ENCODE peak calls at places on chromosomes 16 and 17, in four cellular contexts. K is WTC11, V is A549, S is K562. W is an unnamed sample.

GRCh38 chr16:72561-73537 is at the start of gene RHBDF1:
- DNase-seq in K (peak; percentile 74), V (peak; percentile 53), S (peak; percentile 73), W (no peak)

GRCh38 chr17:5416886-5417285 is 2.6 kb downstream of the NUP88 start:
- DNase-seq in K (no peak), V (no peak), S (no peak), W (no peak)

GRCh38 chr17:75611746-75612437 is 21.3 kb upstream of the SMIM5 start:
- DNase-seq in K (no peak), V (no peak), S (no peak), W (no peak)

GRCh38 chr17:333626-334396 is 18.8 kb downstream of the RPH3AL start:
- DNase-seq in K (peak; percentile 53), V (no peak), S (no peak), W (no peak)

GRCh38 chr16:85361441-85362118 is 249.3 kb upstream of the CIBAR2 start:
- DNase-seq in K (no peak), V (no peak), S (no peak), W (no peak)

GRCh38 chr17:41442772-41443171 is 2.0 kb upstream of the KRT38 start:
- DNase-seq in K (no peak), V (no peak), S (no peak), W (no peak)

GRCh38 chr17:79019631-79020584 is 4.1 kb upstream of the C1QTNF1 start:
- DNase-seq in K (no peak), V (peak; percentile 71), S (peak; percentile 62), W (peak; percentile 79)

GRCh38 chr17:80045703-80046102 is 9.3 kb downstream of the CCDC40 start:
- DNase-seq in K (no peak), V (no peak), S (no peak), W (no peak)

GRCh38 chr17:35460354-35460851 is 11.8 kb upstream of the SLFN13 start:
- DNase-seq in K (peak; percentile 87), V (peak; percentile 41), S (peak; percentile 35), W (no peak)
- TF ChIP-seq HMGXB4 in K (no peak), V (no peak), S (no peak), W (no peak)

GRCh38 chr16:4384497-4384896 is 12.8 kb downstream of the VASN start:
- DNase-seq in K (no peak), V (no peak), S (no peak), W (no peak)
- TF ChIP-seq HMGXB4 in K (no peak), V (no peak), S (no peak), W (no peak)

GRCh38 chr17:42844271-42844670 is at the start of gene AOC2:
- DNase-seq in K (no peak), V (no peak), S (no peak), W (no peak)

GRCh38 chr17:42844761-42845555 is 578 bp downstream of the AOC2 start:
- DNase-seq in K (no peak), V (no peak), S (no peak), W (no peak)

GRCh38 chr17:42843358-42843934 is 934 bp upstream of the AOC2 start:
- DNase-seq in K (peak; percentile 46), V (peak; percentile 91), S (peak; percentile 65), W (peak; percentile 73)

GRCh38 chr17:42845556-42845917 is 1.2 kb downstream of the AOC2 start:
- DNase-seq in K (no peak), V (no peak), S (no peak), W (no peak)

GRCh38 chr17:42842286-42842685 is 2.1 kb upstream of the AOC2 start:
- DNase-seq in K (no peak), V (no peak), S (no peak), W (no peak)
- TF ChIP-seq HMGXB4 in K (no peak), V (no peak), S (no peak), W (no peak)

DNA sequence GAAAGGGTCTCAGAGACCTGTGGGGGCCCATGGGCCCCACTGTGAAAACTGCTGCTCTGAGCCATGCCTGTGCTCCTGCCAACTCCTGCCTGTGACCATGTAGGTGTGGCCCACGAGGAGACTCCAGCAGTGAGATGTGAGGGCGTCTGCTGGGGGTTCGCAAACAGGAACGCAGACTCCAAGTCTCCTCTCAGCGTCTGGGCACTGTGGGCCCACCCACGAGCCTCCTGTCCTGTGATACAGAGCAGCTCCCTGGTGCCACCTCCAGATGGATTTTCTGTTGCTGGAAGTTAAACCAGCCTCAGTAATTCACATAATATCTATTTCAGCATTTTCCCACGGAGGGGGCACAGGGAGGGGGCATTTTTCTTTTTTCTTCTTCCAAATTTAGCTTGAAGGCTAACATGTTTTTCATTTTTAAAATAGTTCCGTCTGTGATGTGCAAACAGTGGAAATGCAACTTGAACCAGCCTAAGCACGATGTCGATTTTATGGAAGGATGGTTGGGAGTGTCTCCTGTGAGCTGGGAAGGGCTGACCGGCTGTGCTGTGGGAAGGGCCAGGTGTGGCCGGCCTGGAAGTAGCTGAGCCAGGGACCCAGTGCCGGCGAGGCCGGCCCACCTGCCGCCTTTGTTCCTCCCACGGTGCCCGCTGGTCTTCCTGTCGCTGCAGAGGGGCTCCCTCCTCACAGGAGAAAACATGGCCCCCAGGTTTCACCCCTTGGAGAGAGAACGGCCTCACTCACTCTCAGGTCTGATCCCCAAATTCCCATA is 3.8 kb upstream of the RAB40B start:
- DNase-seq in K (no peak), V (no peak), S (no peak), W (no peak)
- TF ChIP-seq HMGXB4 in K (no peak), V (no peak), S (no peak), W (no peak)

DNA sequence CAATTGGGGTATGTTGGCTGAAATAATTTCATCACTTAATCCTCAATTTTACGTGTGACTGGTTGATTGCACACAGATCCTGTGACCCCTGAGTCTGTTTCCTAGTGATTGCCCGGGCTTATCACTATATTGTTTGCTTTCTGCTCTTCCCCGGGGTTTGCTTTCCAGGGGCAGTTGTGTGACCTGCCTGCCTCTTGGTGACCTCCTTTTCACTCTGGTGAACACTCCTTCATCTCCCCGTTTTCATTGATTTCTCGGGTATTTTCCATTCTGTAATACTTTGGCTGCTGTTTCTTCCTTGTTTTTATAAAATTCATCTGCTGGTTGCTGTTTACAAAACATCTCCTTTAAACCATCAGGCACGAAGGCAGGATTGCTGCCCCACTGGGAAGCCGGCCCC is 36.0 kb downstream of the NTN1 start:
- DNase-seq in K (no peak), V (no peak), S (no peak), W (peak; percentile 6)
- TF ChIP-seq HMGXB4 in K (no peak), V (no peak), S (no peak), W (no peak)

W was measured in HepG2.